ENCODE peak calls at places on chromosomes 16 and 17, in five cellular contexts. X is fibroblast of mammary gland, E is NCI-H460, I is T47D, C is H9. S is an unnamed sample.

GRCh38 chr17:4143563-4144410 is 790 bp downstream of the CYB5D2 start:
- DNase-seq in X (peak), E (peak), I (peak), C (peak), S (peak)

GRCh38 chr17:66422181-66422580 is 119.8 kb downstream of the PRKCA start:
- DNase-seq in X (no peak), E (no peak), I (no peak), C (no peak), S (no peak)

GRCh38 chr16:58022601-58023371 is 2.8 kb upstream of the MMP15 start:
- DNase-seq in X (peak), E (no peak), I (no peak), C (no peak), S (no peak)

GRCh38 chr17:9370464-9370863 is 205.2 kb downstream of the STX8 start:
- DNase-seq in X (peak), E (no peak), I (no peak), C (no peak), S (no peak)

GRCh38 chr16:70689970-70690905 is 4.4 kb upstream of the MTSS2 start:
- DNase-seq in X (no peak), E (no peak), I (no peak), C (no peak), S (no peak)

GRCh38 chr16:11534262-11534661 is 52.5 kb downstream of the LITAF start:
- DNase-seq in X (peak), E (peak), I (no peak), C (no peak), S (no peak)

GRCh38 chr17:62578757-62579487 is 48.5 kb upstream of the MRC2 start:
- DNase-seq in X (no peak), E (no peak), I (no peak), C (no peak), S (no peak)

GRCh38 chr17:50268040-50268439 is 6.2 kb upstream of the TMEM92 start:
- DNase-seq in X (no peak), E (no peak), I (no peak), C (peak), S (no peak)

GRCh38 chr16:10031473-10031872 is 150.8 kb downstream of the GRIN2A start:
- DNase-seq in X (peak), E (no peak), I (no peak), C (no peak), S (no peak)

GRCh38 chr16:48282636-48283263 is 35.4 kb upstream of the ABCC11 start:
- DNase-seq in X (no peak), E (no peak), I (no peak), C (no peak), S (no peak)

GRCh38 chr17:55532670-55533069 is 21.4 kb upstream of the SMIM36 start:
- DNase-seq in X (no peak), E (no peak), I (no peak), C (no peak), S (no peak)

GRCh38 chr16:81004646-81005353 is 1.9 kb downstream of the CMC2 start:
- DNase-seq in X (peak), E (peak), I (peak), C (no peak), S (peak)

GRCh38 chr17:33377837-33378236 is 84.7 kb upstream of the ASIC2 start:
- DNase-seq in X (no peak), E (no peak), I (no peak), C (no peak), S (no peak)

GRCh38 chr17:80665792-80666191 is 121.2 kb downstream of the RPTOR start:
- DNase-seq in X (no peak), E (no peak), I (no peak), C (no peak), S (no peak)

GRCh38 chr17:41621916-41622315 is 2.5 kb downstream of the KRT17 start:
- DNase-seq in X (no peak), E (no peak), I (no peak), C (no peak), S (no peak)

GRCh38 chr17:2685696-2686095 is 25.9 kb downstream of the CLUH start:
- DNase-seq in X (no peak), E (no peak), I (no peak), C (peak), S (no peak)

GRCh38 chr16:31148281-31148728 is 1.6 kb downstream of the PRSS36 start:
- DNase-seq in X (no peak), E (no peak), I (peak), C (peak), S (no peak)

GRCh38 chr17:74758846-74759163 is 10.4 kb downstream of the NHERF1 start:
- DNase-seq in X (peak), E (peak), I (no peak), C (no peak), S (no peak)

GRCh38 chr17:68182016-68182315 is 65.9 kb upstream of the AMZ2 start:
- DNase-seq in X (no peak), E (no peak), I (no peak), C (no peak), S (no peak)

GRCh38 chr16:15857779-15858560 is 1.1 kb upstream of the MYH11 start:
- DNase-seq in X (no peak), E (no peak), I (no peak), C (peak), S (no peak)

GRCh38 chr16:24609740-24610420 is 70.5 kb downstream of the RBBP6 start:
- DNase-seq in X (peak), E (peak), I (peak), C (peak), S (peak)

GRCh38 chr17:81391268-81391963 is 3.8 kb upstream of the BAHCC1 start:
- DNase-seq in X (no peak), E (no peak), I (no peak), C (no peak), S (no peak)

GRCh38 chr17:55067697-55068439 is 99.3 kb downstream of the STXBP4 start:
- DNase-seq in X (peak), E (no peak), I (no peak), C (no peak), S (no peak)

GRCh38 chr16:87457724-87458423 is 35.0 kb downstream of the ZCCHC14 start:
- DNase-seq in X (peak), E (no peak), I (no peak), C (no peak), S (no peak)

GRCh38 chr16:29804455-29805231 is 1.7 kb upstream of the MAZ start:
- DNase-seq in X (peak), E (no peak), I (no peak), C (no peak), S (no peak)

GRCh38 chr17:45139533-45139920 is 4.0 kb downstream of the ACBD4 start:
- DNase-seq in X (no peak), E (no peak), I (no peak), C (no peak), S (no peak)

GRCh38 chr17:83100853-83101391 is 21.5 kb downstream of the METRNL start:
- DNase-seq in X (no peak), E (no peak), I (no peak), C (no peak), S (peak)

GRCh38 chr16:49598386-49599170 is 225.0 kb downstream of the C16orf78 start:
- DNase-seq in X (no peak), E (no peak), I (no peak), C (peak), S (no peak)

GRCh38 chr17:40180694-40181093 is 3.4 kb downstream of the RAPGEFL1 start:
- DNase-seq in X (no peak), E (no peak), I (no peak), C (no peak), S (no peak)

GRCh38 chr16:35173295-35173694 is 1713.9 kb downstream of the TP53TG3F start:
- DNase-seq in X (no peak), E (no peak), I (no peak), C (no peak), S (no peak)

GRCh38 chr16:81703177-81704155 is 75.6 kb upstream of the PLCG2 start:
- DNase-seq in X (peak), E (no peak), I (no peak), C (no peak), S (no peak)

GRCh38 chr16:27385398-27385797 is 16.6 kb upstream of the IL21R start:
- DNase-seq in X (no peak), E (no peak), I (no peak), C (no peak), S (no peak)

GRCh38 chr17:63420868-63421680 is 25.0 kb downstream of the CYB561 start:
- DNase-seq in X (no peak), E (no peak), I (no peak), C (no peak), S (no peak)

GRCh38 chr17:1573932-1574696 is 11.5 kb upstream of the PITPNA start:
- DNase-seq in X (peak), E (peak), I (peak), C (peak), S (peak)

GRCh38 chr16:53209489-53209888 is 154.7 kb downstream of the CHD9 start:
- DNase-seq in X (no peak), E (no peak), I (no peak), C (no peak), S (no peak)

GRCh38 chr16:88030498-88030897 is 79.3 kb downstream of the BANP start:
- DNase-seq in X (no peak), E (no peak), I (no peak), C (no peak), S (no peak)